ENCODE peak calls at places on chromosomes 16 and 17, in nine cellular contexts. One of them, this sample, is unnamed.

GRCh38 chr17:27494192-27495091 is 38.2 kb downstream of the KSR1 start:
- DNase-seq in activated T-helper 1 cell treated with anti-CD3 and anti-CD28 coated beads, Interleukin-2, amount 50 U/mL, for 16 hours: no peak
- DNase-seq in cerebellar nuclear complex: peak
- DNase-seq in HEK293T: peak
- DNase-seq in effector CD4-positive, alpha-beta T cell: no peak
- DNase-seq in stimulated activated naive CD8-positive, alpha-beta T cell treated with anti-CD3 and anti-CD28 coated beads, Interleukin-15, Interleukin-2, amounts not matched to agents 100 U/mL and 50 U/mL, for 24 hours: no peak
- DNase-seq in anterior cingulate cortex: peak
- DNase-seq in fibroblast of mammary gland: peak
- DNase-seq in HCEC 1CT: no peak
- DNase-seq in this sample: no peak

GRCh38 chr16:8867483-8868271 is 1.1 kb downstream of the CARHSP1 start:
- DNase-seq in stimulated activated naive CD8-positive, alpha-beta T cell treated with anti-CD3 and anti-CD28 coated beads, Interleukin-15, Interleukin-2, amounts not matched to agents 100 U/mL and 50 U/mL, for 24 hours: peak
- DNase-seq in activated T-helper 1 cell treated with anti-CD3 and anti-CD28 coated beads, Interleukin-2, amount 50 U/mL, for 16 hours: no peak
- DNase-seq in effector CD4-positive, alpha-beta T cell: no peak
- DNase-seq in HEK293T: no peak
- DNase-seq in HCEC 1CT: no peak
- DNase-seq in cerebellar nuclear complex: no peak
- DNase-seq in fibroblast of mammary gland: no peak
- DNase-seq in anterior cingulate cortex: no peak
- DNase-seq in this sample: peak

GRCh38 chr17:83101805-83102480 is 22.5 kb downstream of the METRNL start:
- DNase-seq in fibroblast of mammary gland: no peak
- DNase-seq in HCEC 1CT: no peak
- DNase-seq in activated T-helper 1 cell treated with anti-CD3 and anti-CD28 coated beads, Interleukin-2, amount 50 U/mL, for 16 hours: no peak
- DNase-seq in effector CD4-positive, alpha-beta T cell: no peak
- DNase-seq in anterior cingulate cortex: no peak
- DNase-seq in HEK293T: no peak
- DNase-seq in stimulated activated naive CD8-positive, alpha-beta T cell treated with anti-CD3 and anti-CD28 coated beads, Interleukin-15, Interleukin-2, amounts not matched to agents 100 U/mL and 50 U/mL, for 24 hours: no peak
- DNase-seq in cerebellar nuclear complex: no peak
- DNase-seq in this sample: no peak

GRCh38 chr17:43456029-43456428 is 27.7 kb upstream of the DHX8 start:
- DNase-seq in cerebellar nuclear complex: no peak
- DNase-seq in HCEC 1CT: no peak
- DNase-seq in anterior cingulate cortex: no peak
- DNase-seq in stimulated activated naive CD8-positive, alpha-beta T cell treated with anti-CD3 and anti-CD28 coated beads, Interleukin-15, Interleukin-2, amounts not matched to agents 100 U/mL and 50 U/mL, for 24 hours: no peak
- DNase-seq in HEK293T: no peak
- DNase-seq in activated T-helper 1 cell treated with anti-CD3 and anti-CD28 coated beads, Interleukin-2, amount 50 U/mL, for 16 hours: no peak
- DNase-seq in effector CD4-positive, alpha-beta T cell: no peak
- DNase-seq in fibroblast of mammary gland: no peak
- DNase-seq in this sample: no peak

GRCh38 chr16:53925011-53925410 is 221.1 kb downstream of the FTO start:
- DNase-seq in effector CD4-positive, alpha-beta T cell: no peak
- DNase-seq in cerebellar nuclear complex: no peak
- DNase-seq in anterior cingulate cortex: no peak
- DNase-seq in activated T-helper 1 cell treated with anti-CD3 and anti-CD28 coated beads, Interleukin-2, amount 50 U/mL, for 16 hours: no peak
- DNase-seq in HEK293T: no peak
- DNase-seq in stimulated activated naive CD8-positive, alpha-beta T cell treated with anti-CD3 and anti-CD28 coated beads, Interleukin-15, Interleukin-2, amounts not matched to agents 100 U/mL and 50 U/mL, for 24 hours: no peak
- DNase-seq in fibroblast of mammary gland: no peak
- DNase-seq in HCEC 1CT: no peak
- DNase-seq in this sample: no peak

GRCh38 chr17:50297407-50297865 is 23.2 kb downstream of the TMEM92 start:
- DNase-seq in HEK293T: peak
- DNase-seq in fibroblast of mammary gland: peak
- DNase-seq in stimulated activated naive CD8-positive, alpha-beta T cell treated with anti-CD3 and anti-CD28 coated beads, Interleukin-15, Interleukin-2, amounts not matched to agents 100 U/mL and 50 U/mL, for 24 hours: peak
- DNase-seq in activated T-helper 1 cell treated with anti-CD3 and anti-CD28 coated beads, Interleukin-2, amount 50 U/mL, for 16 hours: peak
- DNase-seq in anterior cingulate cortex: peak
- DNase-seq in effector CD4-positive, alpha-beta T cell: peak
- DNase-seq in cerebellar nuclear complex: peak
- DNase-seq in HCEC 1CT: peak
- DNase-seq in this sample: peak

GRCh38 chr16:66486773-66487579 is 59.9 kb downstream of the BEAN1 start:
- DNase-seq in HEK293T: no peak
- DNase-seq in effector CD4-positive, alpha-beta T cell: no peak
- DNase-seq in cerebellar nuclear complex: no peak
- DNase-seq in stimulated activated naive CD8-positive, alpha-beta T cell treated with anti-CD3 and anti-CD28 coated beads, Interleukin-15, Interleukin-2, amounts not matched to agents 100 U/mL and 50 U/mL, for 24 hours: no peak
- DNase-seq in HCEC 1CT: peak
- DNase-seq in anterior cingulate cortex: no peak
- DNase-seq in activated T-helper 1 cell treated with anti-CD3 and anti-CD28 coated beads, Interleukin-2, amount 50 U/mL, for 16 hours: no peak
- DNase-seq in fibroblast of mammary gland: peak
- DNase-seq in this sample: no peak

GRCh38 chr16:53415504-53415903 is 18.8 kb upstream of the RBL2 start:
- DNase-seq in HCEC 1CT: no peak
- DNase-seq in anterior cingulate cortex: no peak
- DNase-seq in stimulated activated naive CD8-positive, alpha-beta T cell treated with anti-CD3 and anti-CD28 coated beads, Interleukin-15, Interleukin-2, amounts not matched to agents 100 U/mL and 50 U/mL, for 24 hours: no peak
- DNase-seq in fibroblast of mammary gland: no peak
- DNase-seq in activated T-helper 1 cell treated with anti-CD3 and anti-CD28 coated beads, Interleukin-2, amount 50 U/mL, for 16 hours: no peak
- DNase-seq in effector CD4-positive, alpha-beta T cell: no peak
- DNase-seq in HEK293T: no peak
- DNase-seq in cerebellar nuclear complex: no peak
- DNase-seq in this sample: no peak

GRCh38 chr17:62668091-62668804 is 40.8 kb downstream of the MRC2 start:
- DNase-seq in activated T-helper 1 cell treated with anti-CD3 and anti-CD28 coated beads, Interleukin-2, amount 50 U/mL, for 16 hours: no peak
- DNase-seq in HCEC 1CT: no peak
- DNase-seq in HEK293T: no peak
- DNase-seq in stimulated activated naive CD8-positive, alpha-beta T cell treated with anti-CD3 and anti-CD28 coated beads, Interleukin-15, Interleukin-2, amounts not matched to agents 100 U/mL and 50 U/mL, for 24 hours: no peak
- DNase-seq in anterior cingulate cortex: no peak
- DNase-seq in effector CD4-positive, alpha-beta T cell: no peak
- DNase-seq in cerebellar nuclear complex: no peak
- DNase-seq in fibroblast of mammary gland: peak
- DNase-seq in this sample: no peak

GRCh38 chr17:75011788-75012319 is 616 bp upstream of the MRPL58 start:
- DNase-seq in HEK293T: peak
- DNase-seq in stimulated activated naive CD8-positive, alpha-beta T cell treated with anti-CD3 and anti-CD28 coated beads, Interleukin-15, Interleukin-2, amounts not matched to agents 100 U/mL and 50 U/mL, for 24 hours: no peak
- DNase-seq in effector CD4-positive, alpha-beta T cell: no peak
- DNase-seq in anterior cingulate cortex: peak
- DNase-seq in cerebellar nuclear complex: peak
- DNase-seq in fibroblast of mammary gland: peak
- DNase-seq in HCEC 1CT: peak
- DNase-seq in activated T-helper 1 cell treated with anti-CD3 and anti-CD28 coated beads, Interleukin-2, amount 50 U/mL, for 16 hours: no peak
- DNase-seq in this sample: no peak

GRCh38 chr16:24838554-24839266 is 7.1 kb upstream of the SLC5A11 start:
- DNase-seq in anterior cingulate cortex: peak
- DNase-seq in fibroblast of mammary gland: peak
- DNase-seq in stimulated activated naive CD8-positive, alpha-beta T cell treated with anti-CD3 and anti-CD28 coated beads, Interleukin-15, Interleukin-2, amounts not matched to agents 100 U/mL and 50 U/mL, for 24 hours: no peak
- DNase-seq in cerebellar nuclear complex: no peak
- DNase-seq in HEK293T: no peak
- DNase-seq in activated T-helper 1 cell treated with anti-CD3 and anti-CD28 coated beads, Interleukin-2, amount 50 U/mL, for 16 hours: no peak
- DNase-seq in effector CD4-positive, alpha-beta T cell: no peak
- DNase-seq in HCEC 1CT: peak
- DNase-seq in this sample: no peak

GRCh38 chr17:10135539-10136257 is 62.7 kb downstream of the GAS7 start:
- DNase-seq in activated T-helper 1 cell treated with anti-CD3 and anti-CD28 coated beads, Interleukin-2, amount 50 U/mL, for 16 hours: no peak
- DNase-seq in cerebellar nuclear complex: no peak
- DNase-seq in fibroblast of mammary gland: peak
- DNase-seq in stimulated activated naive CD8-positive, alpha-beta T cell treated with anti-CD3 and anti-CD28 coated beads, Interleukin-15, Interleukin-2, amounts not matched to agents 100 U/mL and 50 U/mL, for 24 hours: peak
- DNase-seq in effector CD4-positive, alpha-beta T cell: no peak
- DNase-seq in HCEC 1CT: no peak
- DNase-seq in HEK293T: no peak
- DNase-seq in anterior cingulate cortex: no peak
- DNase-seq in this sample: no peak

GRCh38 chr16:49213594-49213993 is 68.0 kb downstream of the CBLN1 start:
- DNase-seq in HEK293T: no peak
- DNase-seq in effector CD4-positive, alpha-beta T cell: no peak
- DNase-seq in anterior cingulate cortex: no peak
- DNase-seq in fibroblast of mammary gland: no peak
- DNase-seq in HCEC 1CT: no peak
- DNase-seq in cerebellar nuclear complex: no peak
- DNase-seq in activated T-helper 1 cell treated with anti-CD3 and anti-CD28 coated beads, Interleukin-2, amount 50 U/mL, for 16 hours: no peak
- DNase-seq in stimulated activated naive CD8-positive, alpha-beta T cell treated with anti-CD3 and anti-CD28 coated beads, Interleukin-15, Interleukin-2, amounts not matched to agents 100 U/mL and 50 U/mL, for 24 hours: no peak
- DNase-seq in this sample: no peak

GRCh38 chr16:78669994-78670393 is 570.5 kb downstream of the WWOX start:
- DNase-seq in anterior cingulate cortex: no peak
- DNase-seq in HEK293T: no peak
- DNase-seq in HCEC 1CT: no peak
- DNase-seq in fibroblast of mammary gland: peak
- DNase-seq in cerebellar nuclear complex: no peak
- DNase-seq in effector CD4-positive, alpha-beta T cell: no peak
- DNase-seq in activated T-helper 1 cell treated with anti-CD3 and anti-CD28 coated beads, Interleukin-2, amount 50 U/mL, for 16 hours: no peak
- DNase-seq in stimulated activated naive CD8-positive, alpha-beta T cell treated with anti-CD3 and anti-CD28 coated beads, Interleukin-15, Interleukin-2, amounts not matched to agents 100 U/mL and 50 U/mL, for 24 hours: no peak
- DNase-seq in this sample: no peak

GRCh38 chr17:59328534-59329095 is 2.8 kb upstream of the YPEL2 start:
- DNase-seq in HCEC 1CT: no peak
- DNase-seq in stimulated activated naive CD8-positive, alpha-beta T cell treated with anti-CD3 and anti-CD28 coated beads, Interleukin-15, Interleukin-2, amounts not matched to agents 100 U/mL and 50 U/mL, for 24 hours: no peak
- DNase-seq in effector CD4-positive, alpha-beta T cell: no peak
- DNase-seq in fibroblast of mammary gland: no peak
- DNase-seq in anterior cingulate cortex: no peak
- DNase-seq in HEK293T: no peak
- DNase-seq in cerebellar nuclear complex: peak
- DNase-seq in activated T-helper 1 cell treated with anti-CD3 and anti-CD28 coated beads, Interleukin-2, amount 50 U/mL, for 16 hours: no peak
- DNase-seq in this sample: no peak

GRCh38 chr17:78981010-78981888 is 1.5 kb upstream of the LGALS3BP start:
- DNase-seq in cerebellar nuclear complex: no peak
- DNase-seq in stimulated activated naive CD8-positive, alpha-beta T cell treated with anti-CD3 and anti-CD28 coated beads, Interleukin-15, Interleukin-2, amounts not matched to agents 100 U/mL and 50 U/mL, for 24 hours: no peak
- DNase-seq in effector CD4-positive, alpha-beta T cell: no peak
- DNase-seq in HCEC 1CT: no peak
- DNase-seq in activated T-helper 1 cell treated with anti-CD3 and anti-CD28 coated beads, Interleukin-2, amount 50 U/mL, for 16 hours: no peak
- DNase-seq in HEK293T: no peak
- DNase-seq in fibroblast of mammary gland: no peak
- DNase-seq in anterior cingulate cortex: no peak
- DNase-seq in this sample: no peak

GRCh38 chr16:87922250-87922871 is 14.0 kb downstream of the CA5A start:
- DNase-seq in stimulated activated naive CD8-positive, alpha-beta T cell treated with anti-CD3 and anti-CD28 coated beads, Interleukin-15, Interleukin-2, amounts not matched to agents 100 U/mL and 50 U/mL, for 24 hours: no peak
- DNase-seq in activated T-helper 1 cell treated with anti-CD3 and anti-CD28 coated beads, Interleukin-2, amount 50 U/mL, for 16 hours: no peak
- DNase-seq in effector CD4-positive, alpha-beta T cell: no peak
- DNase-seq in HCEC 1CT: no peak
- DNase-seq in anterior cingulate cortex: no peak
- DNase-seq in HEK293T: no peak
- DNase-seq in cerebellar nuclear complex: no peak
- DNase-seq in fibroblast of mammary gland: no peak
- DNase-seq in this sample: no peak

GRCh38 chr16:88287219-88287618 is 95.5 kb upstream of the ZNF469 start:
- DNase-seq in activated T-helper 1 cell treated with anti-CD3 and anti-CD28 coated beads, Interleukin-2, amount 50 U/mL, for 16 hours: no peak
- DNase-seq in effector CD4-positive, alpha-beta T cell: no peak
- DNase-seq in anterior cingulate cortex: no peak
- DNase-seq in cerebellar nuclear complex: no peak
- DNase-seq in HCEC 1CT: no peak
- DNase-seq in stimulated activated naive CD8-positive, alpha-beta T cell treated with anti-CD3 and anti-CD28 coated beads, Interleukin-15, Interleukin-2, amounts not matched to agents 100 U/mL and 50 U/mL, for 24 hours: peak
- DNase-seq in fibroblast of mammary gland: peak
- DNase-seq in HEK293T: peak
- DNase-seq in this sample: no peak

GRCh38 chr16:30562021-30562420 is 3.8 kb upstream of the ZNF764 start:
- DNase-seq in fibroblast of mammary gland: no peak
- DNase-seq in effector CD4-positive, alpha-beta T cell: no peak
- DNase-seq in anterior cingulate cortex: no peak
- DNase-seq in cerebellar nuclear complex: no peak
- DNase-seq in HEK293T: no peak
- DNase-seq in stimulated activated naive CD8-positive, alpha-beta T cell treated with anti-CD3 and anti-CD28 coated beads, Interleukin-15, Interleukin-2, amounts not matched to agents 100 U/mL and 50 U/mL, for 24 hours: no peak
- DNase-seq in activated T-helper 1 cell treated with anti-CD3 and anti-CD28 coated beads, Interleukin-2, amount 50 U/mL, for 16 hours: no peak
- DNase-seq in HCEC 1CT: no peak
- DNase-seq in this sample: no peak

GRCh38 chr16:2838928-2839327 is 8.8 kb downstream of the ZG16B start:
- DNase-seq in HCEC 1CT: peak
- DNase-seq in effector CD4-positive, alpha-beta T cell: peak
- DNase-seq in fibroblast of mammary gland: peak
- DNase-seq in anterior cingulate cortex: peak
- DNase-seq in activated T-helper 1 cell treated with anti-CD3 and anti-CD28 coated beads, Interleukin-2, amount 50 U/mL, for 16 hours: no peak
- DNase-seq in cerebellar nuclear complex: no peak
- DNase-seq in stimulated activated naive CD8-positive, alpha-beta T cell treated with anti-CD3 and anti-CD28 coated beads, Interleukin-15, Interleukin-2, amounts not matched to agents 100 U/mL and 50 U/mL, for 24 hours: peak
- DNase-seq in HEK293T: peak
- DNase-seq in this sample: peak

GRCh38 chr17:29078183-29079045 is 35.5 kb downstream of the PIPOX start:
- DNase-seq in HCEC 1CT: no peak
- DNase-seq in HEK293T: no peak
- DNase-seq in anterior cingulate cortex: no peak
- DNase-seq in activated T-helper 1 cell treated with anti-CD3 and anti-CD28 coated beads, Interleukin-2, amount 50 U/mL, for 16 hours: no peak
- DNase-seq in fibroblast of mammary gland: peak
- DNase-seq in stimulated activated naive CD8-positive, alpha-beta T cell treated with anti-CD3 and anti-CD28 coated beads, Interleukin-15, Interleukin-2, amounts not matched to agents 100 U/mL and 50 U/mL, for 24 hours: no peak
- DNase-seq in cerebellar nuclear complex: no peak
- DNase-seq in effector CD4-positive, alpha-beta T cell: no peak
- DNase-seq in this sample: no peak

GRCh38 chr17:42315402-42316156 is 27.3 kb downstream of the STAT5A start:
- DNase-seq in effector CD4-positive, alpha-beta T cell: no peak
- DNase-seq in HCEC 1CT: no peak
- DNase-seq in stimulated activated naive CD8-positive, alpha-beta T cell treated with anti-CD3 and anti-CD28 coated beads, Interleukin-15, Interleukin-2, amounts not matched to agents 100 U/mL and 50 U/mL, for 24 hours: no peak
- DNase-seq in anterior cingulate cortex: no peak
- DNase-seq in cerebellar nuclear complex: no peak
- DNase-seq in fibroblast of mammary gland: no peak
- DNase-seq in HEK293T: no peak
- DNase-seq in activated T-helper 1 cell treated with anti-CD3 and anti-CD28 coated beads, Interleukin-2, amount 50 U/mL, for 16 hours: no peak
- DNase-seq in this sample: no peak

GRCh38 chr16:17396762-17397498 is 73.8 kb downstream of the XYLT1 start:
- DNase-seq in anterior cingulate cortex: no peak
- DNase-seq in HEK293T: peak
- DNase-seq in stimulated activated naive CD8-positive, alpha-beta T cell treated with anti-CD3 and anti-CD28 coated beads, Interleukin-15, Interleukin-2, amounts not matched to agents 100 U/mL and 50 U/mL, for 24 hours: no peak
- DNase-seq in cerebellar nuclear complex: no peak
- DNase-seq in effector CD4-positive, alpha-beta T cell: peak
- DNase-seq in activated T-helper 1 cell treated with anti-CD3 and anti-CD28 coated beads, Interleukin-2, amount 50 U/mL, for 16 hours: no peak
- DNase-seq in fibroblast of mammary gland: peak
- DNase-seq in HCEC 1CT: no peak
- DNase-seq in this sample: no peak

GRCh38 chr16:72367841-72368240 is 195.9 kb upstream of the PMFBP1 start:
- DNase-seq in anterior cingulate cortex: no peak
- DNase-seq in HCEC 1CT: no peak
- DNase-seq in cerebellar nuclear complex: no peak
- DNase-seq in stimulated activated naive CD8-positive, alpha-beta T cell treated with anti-CD3 and anti-CD28 coated beads, Interleukin-15, Interleukin-2, amounts not matched to agents 100 U/mL and 50 U/mL, for 24 hours: no peak
- DNase-seq in fibroblast of mammary gland: peak
- DNase-seq in activated T-helper 1 cell treated with anti-CD3 and anti-CD28 coated beads, Interleukin-2, amount 50 U/mL, for 16 hours: no peak
- DNase-seq in HEK293T: no peak
- DNase-seq in effector CD4-positive, alpha-beta T cell: no peak
- DNase-seq in this sample: no peak

GRCh38 chr17:17732892-17733670 is 51.8 kb downstream of the RAI1 start:
- DNase-seq in anterior cingulate cortex: no peak
- DNase-seq in stimulated activated naive CD8-positive, alpha-beta T cell treated with anti-CD3 and anti-CD28 coated beads, Interleukin-15, Interleukin-2, amounts not matched to agents 100 U/mL and 50 U/mL, for 24 hours: no peak
- DNase-seq in HCEC 1CT: peak
- DNase-seq in HEK293T: no peak
- DNase-seq in effector CD4-positive, alpha-beta T cell: no peak
- DNase-seq in activated T-helper 1 cell treated with anti-CD3 and anti-CD28 coated beads, Interleukin-2, amount 50 U/mL, for 16 hours: no peak
- DNase-seq in fibroblast of mammary gland: peak
- DNase-seq in cerebellar nuclear complex: no peak
- DNase-seq in this sample: no peak

GRCh38 chr16:82229800-82230619 is 60.0 kb upstream of the MPHOSPH6 start:
- DNase-seq in cerebellar nuclear complex: no peak
- DNase-seq in anterior cingulate cortex: peak
- DNase-seq in HCEC 1CT: peak
- DNase-seq in fibroblast of mammary gland: peak
- DNase-seq in effector CD4-positive, alpha-beta T cell: peak
- DNase-seq in activated T-helper 1 cell treated with anti-CD3 and anti-CD28 coated beads, Interleukin-2, amount 50 U/mL, for 16 hours: peak
- DNase-seq in stimulated activated naive CD8-positive, alpha-beta T cell treated with anti-CD3 and anti-CD28 coated beads, Interleukin-15, Interleukin-2, amounts not matched to agents 100 U/mL and 50 U/mL, for 24 hours: peak
- DNase-seq in HEK293T: peak
- DNase-seq in this sample: peak

GRCh38 chr17:57551321-57552079 is 193.6 kb downstream of the CCDC182 start:
- DNase-seq in activated T-helper 1 cell treated with anti-CD3 and anti-CD28 coated beads, Interleukin-2, amount 50 U/mL, for 16 hours: no peak
- DNase-seq in HCEC 1CT: no peak
- DNase-seq in HEK293T: no peak
- DNase-seq in stimulated activated naive CD8-positive, alpha-beta T cell treated with anti-CD3 and anti-CD28 coated beads, Interleukin-15, Interleukin-2, amounts not matched to agents 100 U/mL and 50 U/mL, for 24 hours: peak
- DNase-seq in cerebellar nuclear complex: no peak
- DNase-seq in anterior cingulate cortex: no peak
- DNase-seq in fibroblast of mammary gland: no peak
- DNase-seq in effector CD4-positive, alpha-beta T cell: peak
- DNase-seq in this sample: no peak

GRCh38 chr16:1105888-1106620 is 10.0 kb upstream of the C1QTNF8 start:
- DNase-seq in HEK293T: peak
- DNase-seq in fibroblast of mammary gland: peak
- DNase-seq in anterior cingulate cortex: peak
- DNase-seq in stimulated activated naive CD8-positive, alpha-beta T cell treated with anti-CD3 and anti-CD28 coated beads, Interleukin-15, Interleukin-2, amounts not matched to agents 100 U/mL and 50 U/mL, for 24 hours: peak
- DNase-seq in cerebellar nuclear complex: no peak
- DNase-seq in activated T-helper 1 cell treated with anti-CD3 and anti-CD28 coated beads, Interleukin-2, amount 50 U/mL, for 16 hours: peak
- DNase-seq in effector CD4-positive, alpha-beta T cell: peak
- DNase-seq in HCEC 1CT: peak
- DNase-seq in this sample: peak